ENCODE peak calls at places on chromosomes 2 and 18, in nine cellular contexts. T is lower leg skin; S is LoVo; A is substantia nigra; V is stimulated activated naive B cell treated with anti-CD40 and anti-IgM and Interleukin-4, amounts not matched to agents 10 μg/mL and 1 μg/mL and 100 μg/mL, for 72 hours; J is A549; K is iris pigment epithelial cell; Y is CD4-positive, alpha-beta T cell; L is EH. U is an unnamed sample.

GRCh38 chr2:129755786-129756185 is 223.7 kb upstream of the RAB6C start:
- DNase-seq in V (no peak), L (no peak), T (no peak), Y (no peak), K (no peak), A (no peak), J (no peak), S (no peak), U (no peak)

GRCh38 chr18:54948350-54948837 is 10.9 kb downstream of the CCDC68 start:
- DNase-seq in K (no peak), S (no peak), Y (no peak), V (no peak), T (no peak), L (no peak), A (no peak), J (peak), U (no peak)

GRCh38 chr2:202032841-202033316 is 776 bp upstream of the FZD7 start:
- DNase-seq in A (no peak), Y (peak), T (peak), S (peak), V (peak), L (peak), K (peak), J (peak), U (peak)

GRCh38 chr2:44671896-44672295 is 269.6 kb upstream of the SIX3 start:
- DNase-seq in Y (no peak), J (no peak), V (no peak), K (no peak), A (no peak), T (no peak), L (no peak), S (no peak), U (no peak)

GRCh38 chr2:88575051-88575450 is 52.2 kb downstream of the EIF2AK3 start:
- DNase-seq in T (no peak), S (no peak), A (no peak), K (peak), Y (no peak), J (no peak), L (peak), V (no peak), U (no peak)

GRCh38 chr2:47893771-47894170 is 12.5 kb downstream of the FBXO11 start:
- DNase-seq in K (no peak), A (no peak), T (no peak), L (no peak), V (no peak), S (no peak), Y (no peak), J (no peak), U (no peak)

GRCh38 chr2:201882353-201883095 is 76.2 kb downstream of the CDK15 start:
- DNase-seq in K (peak), A (no peak), T (no peak), S (no peak), V (no peak), J (no peak), L (peak), Y (no peak), U (no peak)

GRCh38 chr2:130156624-130157004 is 11.7 kb upstream of the CCDC74B start:
- DNase-seq in T (no peak), K (no peak), A (no peak), V (no peak), S (no peak), Y (no peak), L (no peak), J (no peak), U (no peak)

GRCh38 chr2:96891591-96892333 is 21.9 kb upstream of the SEMA4C start:
- DNase-seq in K (peak), J (no peak), A (peak), S (no peak), T (no peak), L (peak), V (no peak), Y (peak), U (no peak)

GRCh38 chr2:118856978-118857676 is 9.7 kb upstream of the EN1 start:
- DNase-seq in T (peak), K (no peak), V (no peak), A (no peak), S (no peak), L (no peak), Y (no peak), J (no peak), U (no peak)

GRCh38 chr2:31134450-31134849 is 3.8 kb downstream of the GALNT14 start:
- DNase-seq in S (no peak), L (no peak), T (no peak), Y (no peak), A (no peak), V (no peak), K (no peak), J (no peak), U (no peak)

GRCh38 chr2:55887906-55888625 is 35.5 kb downstream of the EFEMP1 start:
- DNase-seq in J (peak), V (no peak), A (no peak), Y (no peak), L (peak), K (peak), S (no peak), T (no peak), U (no peak)

GRCh38 chr2:69203166-69203985 is 183.7 kb downstream of the GFPT1 start:
- DNase-seq in Y (no peak), L (no peak), K (peak), J (no peak), T (no peak), A (no peak), V (no peak), S (no peak), U (no peak)

GRCh38 chr2:205721057-205721767 is 38.9 kb downstream of the NRP2 start:
- DNase-seq in L (no peak), A (peak), J (no peak), T (no peak), Y (no peak), S (no peak), V (no peak), K (no peak), U (no peak)

GRCh38 chr2:239112127-239112774 is 264.4 kb downstream of the TWIST2 start:
- DNase-seq in V (no peak), K (no peak), Y (no peak), S (no peak), L (no peak), J (no peak), T (no peak), A (no peak), U (no peak)

GRCh38 chr2:220891405-220891804 is 680.7 kb downstream of the EPHA4 start:
- DNase-seq in J (peak), S (peak), V (no peak), L (peak), T (no peak), K (peak), A (no peak), Y (no peak), U (no peak)

GRCh38 chr2:138500592-138501426 is 761 bp upstream of the SPOPL start:
- DNase-seq in S (no peak), K (no peak), L (no peak), V (no peak), T (peak), A (peak), J (no peak), Y (no peak), U (no peak)

GRCh38 chr2:200379481-200380120 is 73.1 kb downstream of the SPATS2L start:
- DNase-seq in A (no peak), K (no peak), Y (no peak), T (no peak), S (no peak), L (no peak), V (no peak), J (no peak), U (no peak)

GRCh38 chr18:47558110-47558750 is 306.8 kb upstream of the SKOR2 start:
- DNase-seq in T (peak), A (no peak), Y (no peak), L (no peak), J (no peak), S (no peak), V (no peak), K (no peak), U (no peak)

GRCh38 chr2:15243762-15244161 is 317.4 kb downstream of the NBAS start:
- DNase-seq in V (no peak), A (no peak), K (peak), Y (no peak), T (no peak), S (peak), J (peak), L (peak), U (no peak)

GRCh38 chr2:168009900-168010299 is 237.5 kb downstream of the STK39 start:
- DNase-seq in K (no peak), T (no peak), V (no peak), L (no peak), S (no peak), A (no peak), Y (no peak), J (no peak), U (no peak)

GRCh38 chr2:145874466-145874865 is 1354.5 kb upstream of the ZEB2 start:
- DNase-seq in T (no peak), S (no peak), Y (no peak), J (no peak), A (no peak), L (peak), V (no peak), K (peak), U (no peak)

GRCh38 chr2:120736955-120737801 is 1.5 kb downstream of the GLI2 start:
- DNase-seq in A (peak), K (peak), T (peak), S (peak), L (peak), J (peak), V (no peak), Y (no peak), U (peak)

GRCh38 chr2:191352536-191352935 is 107.3 kb downstream of the MYO1B start:
- DNase-seq in J (no peak), V (no peak), L (peak), T (no peak), Y (no peak), A (no peak), S (no peak), K (peak), U (no peak)

GRCh38 chr2:36615214-36615613 is 17.2 kb upstream of the FEZ2 start:
- DNase-seq in V (no peak), T (no peak), K (peak), Y (no peak), J (no peak), L (peak), A (no peak), S (no peak), U (no peak)

GRCh38 chr18:50637961-50638622 is 78.2 kb downstream of the MAPK4 start:
- DNase-seq in J (no peak), K (no peak), L (no peak), S (no peak), V (no peak), A (no peak), Y (no peak), T (peak), U (no peak)

GRCh38 chr2:47061989-47062678 is 93.0 kb downstream of the STPG4 start:
- DNase-seq in V (no peak), L (no peak), T (no peak), K (no peak), A (no peak), Y (no peak), S (no peak), J (no peak), U (no peak)

GRCh38 chr2:28095622-28096021 is 205.1 kb downstream of the BABAM2 start:
- DNase-seq in J (no peak), T (no peak), V (no peak), A (no peak), S (no peak), L (no peak), Y (no peak), K (no peak), U (no peak)

GRCh38 chr2:15939556-15939853 is 845 bp upstream of the MYCN start:
- DNase-seq in K (peak), S (no peak), Y (peak), J (no peak), L (no peak), V (no peak), T (peak), A (no peak), U (peak)

GRCh38 chr2:239544141-239544800 is 143.5 kb upstream of the HDAC4 start:
- DNase-seq in S (no peak), A (no peak), J (no peak), T (no peak), Y (no peak), L (no peak), K (peak), V (no peak), U (no peak)

GRCh38 chr2:181916726-181917377 is 25.3 kb downstream of the ITPRID2 start:
- DNase-seq in S (no peak), T (no peak), A (no peak), K (peak), L (peak), Y (no peak), V (no peak), J (no peak), U (no peak)

GRCh38 chr2:10285578-10286198 is 17.0 kb upstream of the HPCAL1 start:
- DNase-seq in A (peak), T (peak), L (peak), S (peak), Y (no peak), V (no peak), K (peak), J (peak), U (peak)

GRCh38 chr2:238720232-238720672 is 127.6 kb upstream of the TWIST2 start:
- DNase-seq in K (peak), T (peak), L (peak), S (peak), Y (no peak), A (no peak), V (no peak), J (peak), U (peak)

GRCh38 chr2:107197601-107198000 is 311.6 kb upstream of the ST6GAL2 start:
- DNase-seq in A (no peak), K (no peak), S (no peak), L (no peak), J (peak), Y (no peak), V (no peak), T (no peak), U (no peak)